ENCODE peak calls at places on chromosomes 13 and 19, in five cellular contexts. I is endothelial cell, S is cardiac muscle cell, J is BJ, H is IMR-90. Q is an unnamed sample.

GRCh38 chr13:103275079-103275478 is 208.9 kb upstream of the SLC10A2 start:
- DNase-seq in I (no peak), S (no peak), J (no peak), H (no peak), Q (no peak)

GRCh38 chr19:16435238-16435911 is 36.4 kb downstream of the EPS15L1 start:
- DNase-seq in I (no peak), S (peak; percentile 56), J (peak; percentile 87), H (peak; percentile 98), Q (no peak)

GRCh38 chr19:16661480-16662034 is 618 bp downstream of the TMEM38A start:
- DNase-seq in I (no peak), S (peak; percentile 50), J (no peak), H (no peak), Q (peak; percentile 34)

GRCh38 chr13:57629391-57629804 is 2.1 kb upstream of the PCDH17 start:
- DNase-seq in I (peak; percentile 19), S (no peak), J (no peak), H (no peak), Q (peak; percentile 5)

GRCh38 chr13:44498969-44499368 is 77.2 kb downstream of the TSC22D1 start:
- DNase-seq in I (no peak), S (no peak), J (no peak), H (no peak), Q (no peak)

GRCh38 chr19:2117215-2117960 is 20.7 kb downstream of the IZUMO4 start:
- DNase-seq in I (no peak), S (no peak), J (no peak), H (no peak), Q (no peak)

GRCh38 chr13:39783051-39783450 is 127.6 kb downstream of the COG6 start:
- DNase-seq in I (no peak), S (no peak), J (no peak), H (no peak), Q (no peak)

GRCh38 chr13:99022953-99023352 is 45.1 kb upstream of the DOCK9 start:
- DNase-seq in I (no peak), S (no peak), J (no peak), H (no peak), Q (no peak)

GRCh38 chr13:33003458-33004019 is 12.7 kb upstream of the KL start:
- DNase-seq in I (no peak), S (no peak), J (no peak), H (no peak), Q (no peak)

GRCh38 chr13:76663941-76664340 is 222.3 kb downstream of the KCTD12 start:
- DNase-seq in I (no peak), S (no peak), J (no peak), H (peak; percentile 17), Q (no peak)

GRCh38 chr13:45863716-45864590 is 12.4 kb upstream of the SIAH3 start:
- DNase-seq in I (no peak), S (no peak), J (no peak), H (no peak), Q (no peak)

GRCh38 chr19:40623403-40624239 is 22.5 kb downstream of the LTBP4 start:
- DNase-seq in I (no peak), S (peak; percentile 45), J (no peak), H (peak; percentile 18), Q (peak; percentile 46)

GRCh38 chr19:13937479-13938360 is 497 bp downstream of the PODNL1 start:
- DNase-seq in I (no peak), S (no peak), J (no peak), H (no peak), Q (no peak)

GRCh38 chr13:46469064-46469463 is 82.0 kb upstream of the RUBCNL start:
- DNase-seq in I (no peak), S (no peak), J (peak; percentile 73), H (no peak), Q (no peak)

GRCh38 chr13:21753117-21753729 is 82.3 kb downstream of the FGF9 start:
- DNase-seq in I (no peak), S (no peak), J (no peak), H (no peak), Q (no peak)

GRCh38 chr19:15304140-15304705 is 28.1 kb downstream of the BRD4 start:
- DNase-seq in I (no peak), S (peak; percentile 47), J (no peak), H (no peak), Q (peak; percentile 52)

GRCh38 chr13:97621631-97622030 is 187.7 kb downstream of the RAP2A start:
- DNase-seq in I (no peak), S (no peak), J (no peak), H (no peak), Q (no peak)
- TF ChIP-seq CTCF in I (no peak), S (no peak), J (no peak), H (no peak), Q (no peak)

GRCh38 chr13:100883453-100883852 is 208.9 kb upstream of the TMTC4 start:
- DNase-seq in I (no peak), S (no peak), J (no peak), H (no peak), Q (no peak)
- TF ChIP-seq CTCF in I (no peak), S (no peak), J (no peak), H (no peak), Q (no peak)

DNA sequence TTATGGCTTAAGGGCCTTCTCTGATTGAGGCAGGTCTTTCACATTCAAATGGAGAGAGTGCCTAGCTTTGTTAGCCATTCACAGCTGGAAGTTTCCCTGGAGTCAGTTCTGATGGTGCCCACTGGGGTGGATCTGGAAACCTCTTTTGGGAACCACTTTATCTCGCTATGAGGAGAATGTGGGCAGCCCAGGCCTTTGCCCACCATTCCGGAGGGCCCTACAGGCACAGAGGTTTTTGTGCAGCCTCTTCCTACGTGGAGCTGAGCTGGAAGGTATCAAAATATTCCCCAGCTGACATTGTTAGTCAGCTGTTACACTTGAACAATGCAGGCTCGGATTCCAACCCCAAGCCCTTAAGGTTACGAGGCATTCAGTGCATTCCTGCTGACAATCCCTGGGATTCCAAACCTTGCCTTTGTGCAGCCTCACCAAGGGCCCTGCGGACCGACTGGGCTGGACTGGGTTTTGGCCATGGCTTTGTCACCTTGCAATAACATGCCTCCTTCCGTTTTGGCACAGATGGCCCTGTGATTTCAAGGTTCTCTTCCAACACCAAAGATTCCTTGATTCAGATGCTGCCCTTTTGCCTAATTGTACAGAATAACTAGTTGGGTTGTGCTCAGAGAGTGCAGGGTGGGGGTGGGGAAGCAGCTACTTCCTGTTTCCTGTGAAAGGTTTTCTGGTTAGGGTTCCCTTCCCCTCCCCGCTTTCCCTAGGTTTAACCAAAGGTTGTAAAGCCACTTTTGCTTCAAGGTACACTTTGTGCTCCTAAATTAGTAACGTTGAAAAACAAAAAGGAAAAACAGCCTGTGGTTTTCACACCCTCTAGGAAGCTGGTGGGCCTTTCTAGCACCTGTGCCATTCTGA is 27.1 kb downstream of the SAE1 start:
- DNase-seq in I (peak; percentile 63), S (peak; percentile 78), J (no peak), H (peak; percentile 72), Q (peak; percentile 60)
- TF ChIP-seq CTCF in I (no peak), S (peak; percentile 13), J (no peak), H (no peak), Q (no peak)

GRCh38 chr13:110345701-110346100 is 38.6 kb downstream of the COL4A2 start:
- DNase-seq in I (no peak), S (no peak), J (no peak), H (no peak), Q (no peak)

GRCh38 chr13:110347088-110347487 is 40.0 kb downstream of the COL4A2 start:
- DNase-seq in I (no peak), S (no peak), J (no peak), H (no peak), Q (no peak)

GRCh38 chr13:110346661-110347067 is 39.6 kb downstream of the COL4A2 start:
- DNase-seq in I (no peak), S (no peak), J (no peak), H (no peak), Q (no peak)

GRCh38 chr13:110344320-110344719 is 37.2 kb downstream of the COL4A2 start:
- DNase-seq in I (no peak), S (no peak), J (no peak), H (no peak), Q (no peak)

GRCh38 chr13:110345266-110345665 is 38.2 kb downstream of the COL4A2 start:
- DNase-seq in I (no peak), S (no peak), J (no peak), H (no peak), Q (no peak)
- TF ChIP-seq CTCF in I (no peak), S (no peak), J (no peak), H (no peak), Q (no peak)

DNA sequence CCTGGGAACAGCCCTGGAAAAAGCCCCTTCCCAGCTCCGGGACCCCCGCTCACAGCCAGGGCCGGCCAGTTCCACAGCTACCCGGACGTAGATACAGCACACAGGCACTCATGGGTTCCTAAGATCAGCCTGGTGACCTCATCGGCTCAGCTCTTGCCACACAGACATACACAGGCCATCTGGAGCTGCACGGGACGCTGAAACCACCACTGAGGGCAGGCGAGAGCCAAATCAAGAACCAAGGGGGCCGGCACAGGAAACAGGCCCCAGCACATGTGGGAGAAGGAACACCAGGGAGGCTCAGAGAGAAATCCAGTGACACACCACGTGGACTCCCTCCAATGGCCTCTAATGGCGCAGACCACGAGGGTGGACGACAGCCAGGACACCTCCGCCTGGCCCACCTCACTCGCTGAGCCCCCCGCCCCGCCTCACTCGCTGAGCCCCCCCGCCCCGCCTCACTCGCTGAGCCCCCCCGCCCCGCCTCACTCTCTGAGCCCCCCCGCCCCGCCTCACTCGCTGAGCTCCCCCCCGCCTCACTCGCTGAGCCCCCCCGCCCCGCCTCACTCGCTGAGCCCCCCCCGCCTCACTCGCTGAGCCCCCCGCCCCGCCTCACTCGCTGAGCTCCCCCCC is 69.7 kb upstream of the C13orf46 start:
- DNase-seq in I (peak; percentile 55), S (no peak), J (no peak), H (peak; percentile 95), Q (peak; percentile 54)
- TF ChIP-seq CTCF in I (no peak), S (peak; percentile 57), J (peak; percentile 44), H (peak; percentile 57), Q (no peak)

GRCh38 chr13:30334663-30335386 is 27.5 kb upstream of the KATNAL1 start:
- DNase-seq in I (peak; percentile 55), S (peak; percentile 31), J (no peak), H (peak; percentile 4), Q (peak; percentile 24)
- TF ChIP-seq CTCF in I (peak; percentile 92), S (peak; percentile 49), J (peak; percentile 44), H (peak; percentile 25), Q (peak; percentile 78)

GRCh38 chr19:55648657-55649578 is 906 bp downstream of the CCDC106 start:
- DNase-seq in I (no peak), S (no peak), J (no peak), H (no peak), Q (no peak)
- TF ChIP-seq CTCF in I (no peak), S (no peak), J (no peak), H (no peak), Q (no peak)

DNA sequence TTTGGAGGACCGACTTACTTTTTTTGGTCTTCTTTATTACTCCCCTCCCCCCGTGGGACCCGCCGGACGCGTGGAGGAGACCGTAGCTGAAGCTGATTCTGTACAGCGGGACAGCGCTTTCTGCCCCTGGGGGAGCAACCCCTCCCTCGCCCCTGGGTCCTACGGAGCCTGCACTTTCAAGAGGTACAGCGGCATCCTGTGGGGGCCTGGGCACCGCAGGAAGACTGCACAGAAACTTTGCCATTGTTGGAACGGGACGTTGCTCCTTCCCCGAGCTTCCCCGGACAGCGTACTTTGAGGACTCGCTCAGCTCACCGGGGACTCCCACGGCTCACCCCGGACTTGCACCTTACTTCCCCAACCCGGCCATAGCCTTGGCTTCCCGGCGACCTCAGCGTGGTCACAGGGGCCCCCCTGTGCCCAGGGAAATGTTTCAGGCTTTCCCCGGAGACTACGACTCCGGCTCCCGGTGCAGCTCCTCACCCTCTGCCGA is 409 bp downstream of the FOSB start:
- DNase-seq in I (no peak), S (peak; percentile 44), J (no peak), H (no peak), Q (peak; percentile 62)
- TF ChIP-seq CTCF in I (no peak), S (no peak), J (no peak), H (no peak), Q (no peak)

GRCh38 chr19:50465986-50466771 is 10.1 kb upstream of the EMC10 start:
- DNase-seq in I (no peak), S (peak; percentile 66), J (no peak), H (no peak), Q (no peak)
- TF ChIP-seq CTCF in I (no peak), S (no peak), J (peak; percentile 38), H (peak; percentile 13), Q (no peak)

Q was measured in activated CD8-positive, alpha-beta T cell treated with anti-CD3 and anti-CD28 coated beads for 36 hours.